ENCODE peak calls at places on chromosomes 11 and 22, in four cellular contexts. One of them, this sample, is unnamed.
A peak's percentile ranks its signal among the peaks of the same experiment; 100 is the strongest.

GRCh38 chr11:131643171-131643570 is 272.8 kb downstream of the NTM start:
- DNase-seq in H1: no peak
- DNase-seq in IMR-90: no peak
- DNase-seq in H9: no peak
- DNase-seq in this sample: no peak

GRCh38 chr11:19453893-19454292 is 213.1 kb upstream of the E2F8 start:
- DNase-seq in IMR-90: peak; percentile 5
- DNase-seq in H1: no peak
- DNase-seq in H9: no peak
- DNase-seq in this sample: no peak

GRCh38 chr11:112694813-112695212 is 266.4 kb upstream of the NCAM1 start:
- DNase-seq in IMR-90: no peak
- DNase-seq in H1: no peak
- DNase-seq in H9: no peak
- DNase-seq in this sample: peak; percentile 50

GRCh38 chr11:104892723-104893511 is 5.3 kb downstream of the CASP12 start:
- DNase-seq in H9: no peak
- DNase-seq in H1: no peak
- DNase-seq in IMR-90: peak; percentile 75
- DNase-seq in this sample: peak; percentile 21

GRCh38 chr22:47727656-47728055 is 965.2 kb downstream of the TBC1D22A start:
- DNase-seq in IMR-90: no peak
- DNase-seq in H1: no peak
- DNase-seq in H9: no peak
- DNase-seq in this sample: peak; percentile 97

GRCh38 chr11:59668950-59669610 is at the start of gene PATL1:
- DNase-seq in H9: peak; percentile 98
- DNase-seq in H1: peak; percentile 96
- DNase-seq in IMR-90: peak; percentile 98
- DNase-seq in this sample: peak; percentile 98

GRCh38 chr11:128928400-128928799 is 14.3 kb downstream of the TP53AIP1 start:
- DNase-seq in H9: no peak
- DNase-seq in H1: no peak
- DNase-seq in IMR-90: peak; percentile 24
- DNase-seq in this sample: no peak

GRCh38 chr22:39429186-39429585 is 27.6 kb upstream of the MGAT3 start:
- DNase-seq in H9: peak; percentile 24
- DNase-seq in H1: no peak
- DNase-seq in IMR-90: no peak
- DNase-seq in this sample: no peak

GRCh38 chr11:13118194-13118593 is 109.1 kb downstream of the RASSF10 start:
- DNase-seq in H9: no peak
- DNase-seq in IMR-90: peak; percentile 97
- DNase-seq in H1: no peak
- DNase-seq in this sample: no peak
- H3K23ac ChIP-seq in H9: no peak overlapping the region
- H3K23ac ChIP-seq in IMR-90: peak overlapping the region; percentile 33
- H3K23ac ChIP-seq in H1: no peak overlapping the region
- H3K23ac ChIP-seq in this sample: no peak overlapping the region

GRCh38 chr11:92266821-92267220 is 42.2 kb downstream of the FAT3 start:
- DNase-seq in H9: no peak
- DNase-seq in IMR-90: no peak
- DNase-seq in H1: no peak
- DNase-seq in this sample: peak; percentile 44
- H4K5ac ChIP-seq in H9: no peak overlapping the region
- H4K5ac ChIP-seq in IMR-90: no peak overlapping the region
- H4K5ac ChIP-seq in H1: no peak overlapping the region
- H4K5ac ChIP-seq in this sample: no peak overlapping the region

DNA sequence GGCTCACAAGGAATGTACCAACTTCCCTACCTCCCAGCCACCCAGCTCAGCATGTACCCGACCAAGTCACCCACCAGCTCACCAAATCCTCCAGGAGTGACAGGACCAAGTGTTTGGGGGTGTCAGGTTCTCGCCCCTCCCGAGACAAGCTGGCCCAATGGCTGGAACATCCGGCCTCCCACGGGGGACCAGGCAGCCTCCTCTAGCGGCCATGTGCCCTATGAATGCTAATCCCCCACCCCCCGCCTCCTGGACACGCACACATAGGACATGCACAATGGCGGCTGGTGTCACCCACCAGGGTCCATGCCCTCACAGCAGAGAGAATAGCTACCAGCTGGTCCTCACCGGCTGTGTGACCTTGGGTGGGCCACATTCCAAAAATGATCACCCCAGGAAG is 151.0 kb downstream of the MN1 start:
- DNase-seq in IMR-90: no peak
- DNase-seq in H1: no peak
- DNase-seq in H9: no peak
- DNase-seq in this sample: no peak
- H3K23ac ChIP-seq in IMR-90: no peak overlapping the region
- H3K23ac ChIP-seq in H1: no peak overlapping the region
- H3K23ac ChIP-seq in H9: no peak overlapping the region
- H3K23ac ChIP-seq in this sample: no peak overlapping the region

GRCh38 chr11:15905334-15905733 is 451.0 kb downstream of the SOX6 start:
- DNase-seq in IMR-90: no peak
- DNase-seq in H1: no peak
- DNase-seq in H9: no peak
- DNase-seq in this sample: no peak

GRCh38 chr11:15901046-15901445 is 455.3 kb downstream of the SOX6 start:
- DNase-seq in H9: no peak
- DNase-seq in IMR-90: no peak
- DNase-seq in H1: no peak
- DNase-seq in this sample: peak; percentile 63

GRCh38 chr11:15903246-15903645 is 453.1 kb downstream of the SOX6 start:
- DNase-seq in H9: no peak
- DNase-seq in H1: no peak
- DNase-seq in IMR-90: no peak
- DNase-seq in this sample: peak; percentile 35

GRCh38 chr11:15905815-15906214 is 450.5 kb downstream of the SOX6 start:
- DNase-seq in IMR-90: no peak
- DNase-seq in H9: no peak
- DNase-seq in H1: no peak
- DNase-seq in this sample: no peak

GRCh38 chr11:15901790-15902189 is 454.6 kb downstream of the SOX6 start:
- DNase-seq in IMR-90: no peak
- DNase-seq in H1: no peak
- DNase-seq in H9: no peak
- DNase-seq in this sample: no peak
- H4K5ac ChIP-seq in IMR-90: peak overlapping the region; percentile 35
- H4K5ac ChIP-seq in H1: no peak overlapping the region
- H4K5ac ChIP-seq in H9: no peak overlapping the region
- H4K5ac ChIP-seq in this sample: no peak overlapping the region